ENCODE peak calls at places on chromosomes 11 and 22, in five cellular contexts. Q is endothelial cell of umbilical vein, J is A549, R is GM12878, B is K562. I is an unnamed sample.

GRCh38 chr22:22773427-22773826 is 114.2 kb upstream of the IGLL5 start:
- DNase-seq in Q (no peak), R (no peak), J (no peak), B (no peak), I (no peak)

GRCh38 chr11:100832851-100833250 is 145.8 kb downstream of the ARHGAP42 start:
- DNase-seq in Q (no peak), J (no peak), R (no peak), B (no peak), I (no peak)

GRCh38 chr11:23732026-23732425 is 764.8 kb upstream of the LUZP2 start:
- DNase-seq in R (no peak), B (no peak), J (no peak), Q (no peak), I (no peak)

GRCh38 chr22:17774206-17774927 is at the start of gene BID:
- DNase-seq in B (peak), R (no peak), J (no peak), Q (peak), I (peak)

GRCh38 chr22:50251472-50252054 is 498 bp upstream of the HDAC10 start:
- DNase-seq in Q (no peak), R (no peak), B (no peak), J (no peak), I (no peak)

GRCh38 chr11:4886186-4886585 is 4.5 kb downstream of the OR51T1 start:
- DNase-seq in B (no peak), R (no peak), J (no peak), Q (no peak), I (no peak)

GRCh38 chr11:62242021-62242420 is at the start of gene SCGB1D2:
- DNase-seq in B (no peak), Q (no peak), R (no peak), J (peak), I (no peak)

GRCh38 chr11:46367244-46367915 is 14.1 kb upstream of the MDK start:
- DNase-seq in B (peak), Q (peak), R (no peak), J (no peak), I (peak)

GRCh38 chr22:46379301-46379930 is 43.9 kb downstream of the TRMU start:
- DNase-seq in Q (no peak), J (no peak), B (no peak), R (no peak), I (no peak)
- TF ChIP-seq POLR2A in Q (no peak), J (peak), B (no peak), R (no peak), I (no peak)

GRCh38 chr11:122095950-122096942 is 19.8 kb downstream of the BLID start:
- DNase-seq in J (no peak), B (no peak), Q (peak), R (no peak), I (no peak)

GRCh38 chr11:122100222-122101080 is 15.6 kb downstream of the BLID start:
- DNase-seq in J (no peak), Q (peak), B (no peak), R (no peak), I (no peak)

GRCh38 chr11:122097419-122098001 is 18.5 kb downstream of the BLID start:
- DNase-seq in J (no peak), B (no peak), Q (no peak), R (no peak), I (no peak)

GRCh38 chr11:122099345-122100045 is 16.5 kb downstream of the BLID start:
- DNase-seq in B (no peak), J (no peak), R (no peak), Q (peak), I (no peak)

GRCh38 chr11:122098223-122098980 is 17.6 kb downstream of the BLID start:
- DNase-seq in B (no peak), J (no peak), Q (peak), R (no peak), I (no peak)
- H3K4me3 ChIP-seq in B (no peak), J (no peak), Q (peak), R (no peak), I (no peak)

GRCh38 chr11:47863893-47864430 is 15.8 kb upstream of the NUP160 start:
- DNase-seq in R (no peak), J (no peak), Q (no peak), B (no peak), I (no peak)

GRCh38 chr11:47860526-47860925 is 12.4 kb upstream of the NUP160 start:
- DNase-seq in Q (no peak), R (no peak), J (no peak), B (no peak), I (no peak)

GRCh38 chr11:47864910-47865309 is 16.8 kb upstream of the NUP160 start:
- DNase-seq in R (no peak), J (no peak), B (no peak), Q (peak), I (no peak)

GRCh38 chr11:47863189-47863892 is 15.2 kb upstream of the NUP160 start:
- DNase-seq in B (peak), R (no peak), Q (no peak), J (no peak), I (peak)

DNA sequence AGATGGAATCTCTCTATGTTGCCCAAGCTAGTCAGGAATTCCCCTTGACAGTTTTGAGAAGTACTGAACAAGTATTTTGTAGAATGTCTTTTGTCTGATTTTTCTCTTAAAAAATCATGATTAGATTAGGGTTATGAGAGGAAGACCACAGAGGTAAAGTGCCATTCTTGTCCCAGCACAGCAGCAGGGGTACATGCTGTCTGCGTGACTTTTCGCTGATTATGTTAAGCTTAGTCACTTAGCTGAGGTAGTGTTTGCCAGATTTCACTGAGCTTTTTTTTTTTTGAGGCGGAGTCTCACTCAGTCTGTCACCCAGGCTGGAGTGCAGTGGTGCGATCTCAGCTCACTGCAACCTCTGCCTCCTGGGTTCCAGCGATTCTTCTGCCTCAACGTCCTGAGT is 13.6 kb upstream of the NUP160 start:
- DNase-seq in J (no peak), R (no peak), Q (no peak), B (peak), I (no peak)
- TF ChIP-seq MYC in J (no peak), R (no peak), Q (no peak), B (no peak), I (no peak)

DNA sequence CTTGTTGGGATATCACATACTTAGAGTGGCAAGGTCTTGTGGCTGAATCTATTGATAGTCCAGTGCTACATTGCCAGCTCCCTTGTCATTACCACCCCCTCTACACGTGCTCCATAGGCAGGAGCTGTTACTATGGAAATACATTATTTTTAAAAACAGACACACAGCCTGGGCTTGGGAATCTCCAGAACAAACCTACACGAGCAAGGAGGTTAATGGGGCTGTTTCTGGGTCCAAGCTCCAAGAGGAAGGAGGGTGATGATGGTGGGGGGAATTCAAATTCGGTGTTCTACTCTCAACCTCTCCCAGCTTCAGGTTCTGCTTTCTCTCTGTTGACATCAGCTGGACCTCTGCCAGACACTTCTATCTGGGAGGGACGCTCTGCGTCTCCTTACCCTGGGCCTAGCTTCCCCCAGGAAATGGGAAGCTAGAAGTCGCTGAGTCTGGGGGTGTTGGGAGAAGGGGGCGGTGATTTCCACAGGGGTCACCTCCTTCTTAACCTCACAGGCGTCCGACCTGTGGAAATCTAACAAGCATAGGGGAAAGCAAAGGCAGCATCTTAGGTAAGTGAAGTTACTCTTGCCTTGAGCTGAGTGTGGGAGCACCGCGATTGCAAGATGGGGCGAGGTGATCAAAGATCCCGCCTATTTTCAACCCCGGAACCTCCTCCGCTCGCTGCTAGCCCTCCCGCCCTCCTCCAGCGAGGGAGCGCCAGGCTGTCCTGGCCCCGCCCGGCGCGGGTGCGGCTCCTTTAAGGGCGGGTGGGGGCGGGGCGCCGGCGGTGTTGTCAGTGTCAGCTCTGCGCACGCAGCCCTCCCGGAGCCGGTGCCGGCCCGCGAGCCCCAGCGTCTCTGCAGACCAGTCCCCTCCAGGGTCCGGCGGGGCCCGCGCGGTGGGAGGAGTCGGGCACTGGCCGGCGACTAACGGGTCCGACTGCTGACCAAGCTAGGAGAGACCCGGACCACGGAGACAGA is at the start of gene C2CD2L:
- DNase-seq in J (peak), Q (peak), B (peak), R (peak), I (peak)
- TF ChIP-seq POLR2A in J (peak), Q (peak), B (peak), R (peak), I (peak)

GRCh38 chr11:1745701-1746320 is 4.6 kb downstream of the IFITM10 start:
- DNase-seq in B (no peak), R (no peak), J (no peak), Q (no peak), I (no peak)

GRCh38 chr11:1744879-1745700 is 5.3 kb downstream of the IFITM10 start:
- DNase-seq in B (no peak), Q (no peak), R (no peak), J (no peak), I (no peak)

GRCh38 chr11:1746956-1747752 is 3.2 kb downstream of the IFITM10 start:
- DNase-seq in R (no peak), J (no peak), Q (no peak), B (no peak), I (no peak)

GRCh38 chr11:1747753-1748466 is 2.5 kb downstream of the IFITM10 start:
- DNase-seq in R (no peak), B (no peak), Q (no peak), J (no peak), I (no peak)

GRCh38 chr11:1746516-1746931 is 3.9 kb downstream of the IFITM10 start:
- DNase-seq in J (no peak), R (no peak), B (no peak), Q (no peak), I (no peak)
- H3K4me3 ChIP-seq in J (no peak), R (no peak), B (no peak), Q (no peak), I (no peak)